ENCODE peak calls at places on chromosome 22, in five cellular contexts. One of them, this sample, is unnamed.

GRCh38 chr22:50695421-50696250 is 23.0 kb downstream of the SHANK3 start:
- DNase-seq in heart right ventricle: no peak
- DNase-seq in tibial artery: no peak
- DNase-seq in AG04450: no peak
- DNase-seq in HCT116: no peak
- DNase-seq in this sample: no peak

GRCh38 chr22:30908051-30908461 is 60.5 kb downstream of the MORC2 start:
- DNase-seq in heart right ventricle: no peak
- DNase-seq in tibial artery: no peak
- DNase-seq in AG04450: no peak
- DNase-seq in HCT116: no peak
- DNase-seq in this sample: no peak

GRCh38 chr22:26283330-26283729 is 114.1 kb downstream of the SEZ6L start:
- DNase-seq in heart right ventricle: no peak
- DNase-seq in tibial artery: no peak
- DNase-seq in AG04450: no peak
- DNase-seq in HCT116: no peak
- DNase-seq in this sample: no peak

GRCh38 chr22:30054764-30055069 is 25.5 kb upstream of the HORMAD2 start:
- DNase-seq in heart right ventricle: no peak
- DNase-seq in tibial artery: no peak
- DNase-seq in AG04450: no peak
- DNase-seq in HCT116: no peak
- DNase-seq in this sample: no peak

GRCh38 chr22:49996532-49997220 is 15.9 kb downstream of the IL17REL start:
- DNase-seq in heart right ventricle: no peak
- DNase-seq in tibial artery: peak; percentile 11
- DNase-seq in AG04450: no peak
- DNase-seq in HCT116: no peak
- DNase-seq in this sample: no peak

GRCh38 chr22:43860831-43861230 is 1.5 kb downstream of the SULT4A1 start:
- DNase-seq in heart right ventricle: no peak
- DNase-seq in tibial artery: no peak
- DNase-seq in AG04450: no peak
- DNase-seq in HCT116: no peak
- DNase-seq in this sample: no peak

GRCh38 chr22:27719535-27720227 is 81.9 kb downstream of the MN1 start:
- DNase-seq in heart right ventricle: peak; percentile 39
- DNase-seq in tibial artery: peak; percentile 40
- DNase-seq in AG04450: no peak
- DNase-seq in HCT116: no peak
- DNase-seq in this sample: peak; percentile 100

GRCh38 chr22:50699001-50699753 is 26.6 kb downstream of the SHANK3 start:
- DNase-seq in heart right ventricle: no peak
- DNase-seq in tibial artery: no peak
- DNase-seq in AG04450: no peak
- DNase-seq in HCT116: no peak
- DNase-seq in this sample: no peak

GRCh38 chr22:33018232-33018864 is 39.8 kb downstream of the SYN3 start:
- DNase-seq in heart right ventricle: peak; percentile 53
- DNase-seq in tibial artery: peak; percentile 55
- DNase-seq in AG04450: peak; percentile 10
- DNase-seq in HCT116: peak; percentile 18
- DNase-seq in this sample: no peak

GRCh38 chr22:18031670-18032454 is 7.5 kb upstream of the MICAL3 start:
- DNase-seq in heart right ventricle: no peak
- DNase-seq in tibial artery: no peak
- DNase-seq in AG04450: peak; percentile 86
- DNase-seq in HCT116: peak; percentile 82
- DNase-seq in this sample: peak; percentile 89

GRCh38 chr22:23381661-23382427 is 198.2 kb downstream of the IGLL1 start:
- DNase-seq in heart right ventricle: no peak
- DNase-seq in tibial artery: peak; percentile 13
- DNase-seq in AG04450: no peak
- DNase-seq in HCT116: no peak
- DNase-seq in this sample: no peak

GRCh38 chr22:37363593-37363992 is 63.7 kb downstream of the ELFN2 start:
- DNase-seq in heart right ventricle: no peak
- DNase-seq in tibial artery: no peak
- DNase-seq in AG04450: no peak
- DNase-seq in HCT116: no peak
- DNase-seq in this sample: no peak

GRCh38 chr22:49933236-49933921 is 14.9 kb downstream of the CRELD2 start:
- DNase-seq in heart right ventricle: no peak
- DNase-seq in tibial artery: peak; percentile 68
- DNase-seq in AG04450: no peak
- DNase-seq in HCT116: no peak
- DNase-seq in this sample: no peak

GRCh38 chr22:30877662-30878515 is 90.7 kb downstream of the MORC2 start:
- DNase-seq in heart right ventricle: no peak
- DNase-seq in tibial artery: no peak
- DNase-seq in AG04450: no peak
- DNase-seq in HCT116: no peak
- DNase-seq in this sample: no peak

GRCh38 chr22:33897621-33897910 is 22.7 kb downstream of the LARGE1 start:
- DNase-seq in heart right ventricle: no peak
- DNase-seq in tibial artery: no peak
- DNase-seq in AG04450: no peak
- DNase-seq in HCT116: no peak
- DNase-seq in this sample: no peak

GRCh38 chr22:36773935-36774334 is 2.0 kb downstream of the IFT27 start:
- DNase-seq in heart right ventricle: no peak
- DNase-seq in tibial artery: no peak
- DNase-seq in AG04450: no peak
- DNase-seq in HCT116: no peak
- DNase-seq in this sample: no peak

GRCh38 chr22:41003041-41003440 is 51.9 kb downstream of the RBX1 start:
- DNase-seq in heart right ventricle: no peak
- DNase-seq in tibial artery: no peak
- DNase-seq in AG04450: no peak
- DNase-seq in HCT116: no peak
- DNase-seq in this sample: no peak

GRCh38 chr22:40898850-40899357 is 37.0 kb upstream of the DNAJB7 start:
- DNase-seq in heart right ventricle: no peak
- DNase-seq in tibial artery: no peak
- DNase-seq in AG04450: peak; percentile 27
- DNase-seq in HCT116: peak; percentile 23
- DNase-seq in this sample: no peak

GRCh38 chr22:27504360-27504759 is 297.2 kb downstream of the MN1 start:
- DNase-seq in heart right ventricle: no peak
- DNase-seq in tibial artery: no peak
- DNase-seq in AG04450: no peak
- DNase-seq in HCT116: no peak
- DNase-seq in this sample: no peak

GRCh38 chr22:23683545-23683944 is 7.3 kb upstream of the RGL4 start:
- DNase-seq in heart right ventricle: no peak
- DNase-seq in tibial artery: no peak
- DNase-seq in AG04450: no peak
- DNase-seq in HCT116: no peak
- DNase-seq in this sample: no peak

GRCh38 chr22:37569009-37569920 is 9.0 kb downstream of the CDC42EP1 start:
- DNase-seq in heart right ventricle: no peak
- DNase-seq in tibial artery: no peak
- DNase-seq in AG04450: no peak
- DNase-seq in HCT116: no peak
- DNase-seq in this sample: no peak

GRCh38 chr22:32801001-32801435 is 487 bp upstream of the TIMP3 start:
- DNase-seq in heart right ventricle: no peak
- DNase-seq in tibial artery: no peak
- DNase-seq in AG04450: no peak
- DNase-seq in HCT116: no peak
- DNase-seq in this sample: no peak

GRCh38 chr22:22948651-22949611 is 61.3 kb downstream of the IGLL5 start:
- DNase-seq in heart right ventricle: no peak
- DNase-seq in tibial artery: no peak
- DNase-seq in AG04450: no peak
- DNase-seq in HCT116: no peak
- DNase-seq in this sample: no peak

GRCh38 chr22:29768052-29768680 is 997 bp downstream of the UQCR10 start:
- DNase-seq in heart right ventricle: no peak
- DNase-seq in tibial artery: no peak
- DNase-seq in AG04450: no peak
- DNase-seq in HCT116: no peak
- DNase-seq in this sample: no peak

GRCh38 chr22:29032584-29032983 is 29.0 kb downstream of the C22orf31 start:
- DNase-seq in heart right ventricle: no peak
- DNase-seq in tibial artery: no peak
- DNase-seq in AG04450: no peak
- DNase-seq in HCT116: no peak
- DNase-seq in this sample: no peak

GRCh38 chr22:28935140-28935539 is 51.8 kb downstream of the ZNRF3 start:
- DNase-seq in heart right ventricle: no peak
- DNase-seq in tibial artery: no peak
- DNase-seq in AG04450: no peak
- DNase-seq in HCT116: no peak
- DNase-seq in this sample: no peak

GRCh38 chr22:31350410-31350863 is 4.3 kb upstream of the PATZ1 start:
- DNase-seq in heart right ventricle: no peak
- DNase-seq in tibial artery: no peak
- DNase-seq in AG04450: no peak
- DNase-seq in HCT116: no peak
- DNase-seq in this sample: no peak

GRCh38 chr22:39362271-39362670 is 12.5 kb downstream of the SYNGR1 start:
- DNase-seq in heart right ventricle: no peak
- DNase-seq in tibial artery: no peak
- DNase-seq in AG04450: no peak
- DNase-seq in HCT116: no peak
- DNase-seq in this sample: no peak
- H3K27ac ChIP-seq in heart right ventricle: no peak overlapping the region
- H3K27ac ChIP-seq in tibial artery: no peak overlapping the region
- H3K27ac ChIP-seq in AG04450: no peak overlapping the region
- H3K27ac ChIP-seq in HCT116: no peak overlapping the region
- H3K27ac ChIP-seq in this sample: no peak overlapping the region

GRCh38 chr22:21621025-21621424 is 8.8 kb downstream of the YDJC start:
- DNase-seq in heart right ventricle: no peak
- DNase-seq in tibial artery: no peak
- DNase-seq in AG04450: no peak
- DNase-seq in HCT116: no peak
- DNase-seq in this sample: no peak
- H3K27ac ChIP-seq in heart right ventricle: no peak overlapping the region
- H3K27ac ChIP-seq in tibial artery: no peak overlapping the region
- H3K27ac ChIP-seq in AG04450: no peak overlapping the region
- H3K27ac ChIP-seq in HCT116: no peak overlapping the region
- H3K27ac ChIP-seq in this sample: no peak overlapping the region

DNA sequence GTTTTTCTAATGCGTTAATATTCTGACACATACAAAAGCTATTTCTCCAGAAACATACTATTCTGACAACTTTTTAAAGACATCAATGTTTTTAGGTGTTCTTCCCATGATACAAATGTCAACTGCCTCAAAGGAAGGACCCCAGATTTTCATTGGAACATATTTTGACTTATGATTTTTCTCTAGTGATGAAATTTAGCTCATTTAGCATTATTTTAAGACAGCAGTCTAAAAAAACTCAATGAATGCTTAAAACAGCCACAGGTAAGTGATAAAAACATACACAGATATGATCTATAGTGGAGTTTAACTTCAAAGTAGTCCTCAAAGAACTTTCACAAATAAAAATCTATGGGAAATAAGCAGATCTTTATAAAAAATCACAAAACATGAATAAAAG is 24.9 kb downstream of the XKR3 start:
- DNase-seq in heart right ventricle: no peak
- DNase-seq in tibial artery: no peak
- DNase-seq in AG04450: no peak
- DNase-seq in HCT116: no peak
- DNase-seq in this sample: no peak
- H3K27ac ChIP-seq in heart right ventricle: no peak overlapping the region
- H3K27ac ChIP-seq in tibial artery: no peak overlapping the region
- H3K27ac ChIP-seq in AG04450: no peak overlapping the region
- H3K27ac ChIP-seq in HCT116: no peak overlapping the region
- H3K27ac ChIP-seq in this sample: no peak overlapping the region

GRCh38 chr22:44879301-44879680 is 126.9 kb downstream of the ARHGAP8 start:
- DNase-seq in heart right ventricle: no peak
- DNase-seq in tibial artery: no peak
- DNase-seq in AG04450: no peak
- DNase-seq in HCT116: no peak
- DNase-seq in this sample: no peak
- H3K27ac ChIP-seq in heart right ventricle: no peak overlapping the region
- H3K27ac ChIP-seq in tibial artery: no peak overlapping the region
- H3K27ac ChIP-seq in AG04450: no peak overlapping the region
- H3K27ac ChIP-seq in HCT116: no peak overlapping the region
- H3K27ac ChIP-seq in this sample: no peak overlapping the region

GRCh38 chr22:47027766-47028165 is 265.3 kb downstream of the TBC1D22A start:
- DNase-seq in heart right ventricle: no peak
- DNase-seq in tibial artery: no peak
- DNase-seq in AG04450: no peak
- DNase-seq in HCT116: no peak
- DNase-seq in this sample: no peak
- H3K27ac ChIP-seq in heart right ventricle: no peak overlapping the region
- H3K27ac ChIP-seq in tibial artery: no peak overlapping the region
- H3K27ac ChIP-seq in AG04450: no peak overlapping the region
- H3K27ac ChIP-seq in HCT116: no peak overlapping the region
- H3K27ac ChIP-seq in this sample: no peak overlapping the region

This sample was measured in epithelial cell of prostate.